ENCODE peak calls at places on chromosome 4, in six cellular contexts. M is ovary, P is brain microvascular endothelial cell, S is fibroblast of lung, A is AG04450, Y is foreskin fibroblast. E is an unnamed sample.

GRCh38 chr4:169070895-169071218 is 60.8 kb upstream of the CBR4 start:
- DNase-seq in P (no peak), M (no peak), A (no peak), S (no peak), Y (no peak), E (no peak)

GRCh38 chr4:145956288-145956890 is 17.8 kb upstream of the ZNF827 start:
- DNase-seq in A (no peak), M (no peak), S (peak; percentile 52), P (peak; percentile 41), Y (peak; percentile 64), E (no peak)

GRCh38 chr4:5988086-5988845 is 30.0 kb downstream of the C4orf50 start:
- DNase-seq in Y (no peak), A (no peak), S (no peak), M (no peak), P (no peak), E (no peak)

GRCh38 chr4:128060130-128060619 is 937 bp upstream of the LARP1B start:
- DNase-seq in Y (peak; percentile 3), A (no peak), M (no peak), P (no peak), S (no peak), E (no peak)

GRCh38 chr4:2266181-2266580 is 4.3 kb upstream of the MXD4 start:
- DNase-seq in S (peak; percentile 54), A (no peak), P (no peak), Y (peak; percentile 87), M (peak; percentile 69), E (no peak)

GRCh38 chr4:183571350-183572076 is 66.7 kb downstream of the ING2 start:
- DNase-seq in Y (peak; percentile 59), S (peak; percentile 54), A (no peak), P (peak; percentile 42), M (peak; percentile 83), E (peak; percentile 18)

GRCh38 chr4:4574792-4575191 is 32.9 kb upstream of the STX18 start:
- DNase-seq in P (peak; percentile 84), S (peak; percentile 86), M (peak; percentile 74), A (no peak), Y (peak; percentile 75), E (peak; percentile 78)

GRCh38 chr4:1084796-1085403 is 28.5 kb downstream of the RNF212 start:
- DNase-seq in Y (peak; percentile 40), M (no peak), A (no peak), P (no peak), S (no peak), E (no peak)

GRCh38 chr4:52660643-52661042 is 1.5 kb upstream of the USP46 start:
- DNase-seq in M (no peak), S (no peak), A (no peak), P (no peak), Y (no peak), E (no peak)

GRCh38 chr4:169621754-169622481 is 1.5 kb downstream of the CLCN3 start:
- DNase-seq in Y (peak; percentile 47), P (peak; percentile 66), M (no peak), A (peak; percentile 77), S (peak; percentile 91), E (no peak)

GRCh38 chr4:41200486-41201017 is 13.8 kb downstream of the APBB2 start:
- DNase-seq in P (no peak), A (no peak), M (no peak), Y (no peak), S (no peak), E (no peak)

GRCh38 chr4:5753766-5754528 is 42.9 kb downstream of the EVC start:
- DNase-seq in P (peak; percentile 94), A (peak; percentile 76), S (peak; percentile 87), M (no peak), Y (peak; percentile 96), E (peak; percentile 69)

GRCh38 chr4:65983062-65983461 is 312.8 kb upstream of the EPHA5 start:
- DNase-seq in P (peak; percentile 84), Y (no peak), S (no peak), A (no peak), M (no peak), E (peak; percentile 28)

GRCh38 chr4:67615119-67615518 is 56.6 kb downstream of the STAP1 start:
- DNase-seq in Y (no peak), S (no peak), M (no peak), A (no peak), P (no peak), E (no peak)

GRCh38 chr4:81061340-81061730 is 30.8 kb downstream of the BMP3 start:
- DNase-seq in P (no peak), S (no peak), A (no peak), Y (no peak), M (no peak), E (no peak)

GRCh38 chr4:30828290-30828926 is 108.2 kb downstream of the PCDH7 start:
- DNase-seq in Y (no peak), S (no peak), P (no peak), A (no peak), M (no peak), E (no peak)

GRCh38 chr4:4994312-4995097 is 24.8 kb downstream of the CYTL1 start:
- DNase-seq in A (no peak), Y (no peak), S (no peak), P (no peak), M (no peak), E (no peak)

GRCh38 chr4:24863799-24864198 is 49.0 kb downstream of the CCDC149 start:
- DNase-seq in S (no peak), P (no peak), A (no peak), M (no peak), Y (no peak), E (no peak)

GRCh38 chr4:95539056-95539455 is 9.7 kb downstream of the UNC5C start:
- DNase-seq in P (no peak), S (no peak), M (no peak), Y (no peak), A (no peak), E (no peak)

GRCh38 chr4:95541094-95541493 is 7.7 kb downstream of the UNC5C start:
- DNase-seq in A (no peak), M (no peak), P (no peak), Y (no peak), S (no peak), E (no peak)

GRCh38 chr4:95537967-95538485 is 10.7 kb downstream of the UNC5C start:
- DNase-seq in A (no peak), S (no peak), M (no peak), P (no peak), Y (no peak), E (no peak)

GRCh38 chr4:95541889-95542607 is 6.7 kb downstream of the UNC5C start:
- DNase-seq in Y (no peak), P (no peak), S (no peak), A (no peak), M (no peak), E (no peak)

DNA sequence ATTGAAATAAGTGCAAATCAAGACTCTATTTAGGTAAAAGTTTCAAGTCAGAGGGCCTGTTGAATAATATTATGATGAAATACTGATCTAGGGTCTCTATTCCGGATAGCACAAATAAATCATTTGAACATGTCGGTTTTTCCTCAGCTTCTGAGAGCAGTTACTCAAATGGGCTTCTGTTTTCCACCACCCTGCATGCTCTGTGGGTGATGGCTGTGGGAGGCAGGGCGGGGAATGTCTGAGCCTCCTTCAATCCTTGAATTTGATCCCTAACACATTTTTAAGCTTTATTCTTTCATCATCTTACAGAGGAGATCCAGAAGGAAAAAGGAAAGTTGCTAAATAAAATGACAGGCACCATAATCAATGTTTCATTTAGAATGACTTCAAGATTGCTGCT is 8.5 kb downstream of the UNC5C start:
- DNase-seq in M (no peak), A (no peak), S (no peak), P (no peak), Y (no peak), E (no peak)
- H3K4me3 ChIP-seq in M (no peak overlapping the region), A (no peak overlapping the region), S (no peak overlapping the region), P (no peak overlapping the region), Y (no peak overlapping the region), E (no peak overlapping the region)

GRCh38 chr4:113311047-113311446 is 261.6 kb downstream of the ANK2 start:
- DNase-seq in M (no peak), Y (peak; percentile 31), P (no peak), S (no peak), A (no peak), E (no peak)
- H3K4me3 ChIP-seq in M (no peak overlapping the region), Y (no peak overlapping the region), P (no peak overlapping the region), S (no peak overlapping the region), A (no peak overlapping the region), E (no peak overlapping the region)

GRCh38 chr4:15868816-15869413 is 69.6 kb downstream of the FGFBP1 start:
- DNase-seq in P (no peak), M (no peak), Y (no peak), S (no peak), A (no peak), E (no peak)
- H3K4me3 ChIP-seq in P (no peak overlapping the region), M (no peak overlapping the region), Y (no peak overlapping the region), S (no peak overlapping the region), A (no peak overlapping the region), E (no peak overlapping the region)

GRCh38 chr4:121822047-121822446 is 1.6 kb downstream of the CCNA2 start:
- DNase-seq in A (no peak), M (no peak), P (no peak), Y (no peak), S (no peak), E (no peak)
- H3K4me3 ChIP-seq in A (peak overlapping the region; percentile 83), M (no peak overlapping the region), P (peak overlapping the region; percentile 87), Y (peak overlapping the region; percentile 81), S (peak overlapping the region; percentile 83), E (peak overlapping the region; percentile 76)

GRCh38 chr4:176125063-176125462 is 59.4 kb downstream of the WDR17 start:
- DNase-seq in Y (no peak), S (no peak), P (no peak), M (no peak), A (no peak), E (no peak)
- H3K4me3 ChIP-seq in Y (no peak overlapping the region), S (no peak overlapping the region), P (no peak overlapping the region), M (no peak overlapping the region), A (no peak overlapping the region), E (no peak overlapping the region)

GRCh38 chr4:78512357-78512920 is 39.1 kb upstream of the ANXA3 start:
- DNase-seq in P (no peak), S (no peak), M (no peak), Y (peak; percentile 63), A (no peak), E (no peak)

GRCh38 chr4:78513411-78513975 is 38.1 kb upstream of the ANXA3 start:
- DNase-seq in S (no peak), A (no peak), Y (no peak), M (no peak), P (no peak), E (no peak)

GRCh38 chr4:78509030-78509429 is 42.5 kb upstream of the ANXA3 start:
- DNase-seq in M (no peak), Y (no peak), A (no peak), S (no peak), P (no peak), E (no peak)

GRCh38 chr4:78510108-78510507 is 41.5 kb upstream of the ANXA3 start:
- DNase-seq in A (no peak), M (no peak), S (no peak), Y (no peak), P (no peak), E (no peak)

GRCh38 chr4:78510681-78511080 is 40.9 kb upstream of the ANXA3 start:
- DNase-seq in M (no peak), S (no peak), Y (no peak), A (no peak), P (no peak), E (no peak)
- H3K4me3 ChIP-seq in M (no peak overlapping the region), S (no peak overlapping the region), Y (no peak overlapping the region), A (no peak overlapping the region), P (no peak overlapping the region), E (no peak overlapping the region)

DNA sequence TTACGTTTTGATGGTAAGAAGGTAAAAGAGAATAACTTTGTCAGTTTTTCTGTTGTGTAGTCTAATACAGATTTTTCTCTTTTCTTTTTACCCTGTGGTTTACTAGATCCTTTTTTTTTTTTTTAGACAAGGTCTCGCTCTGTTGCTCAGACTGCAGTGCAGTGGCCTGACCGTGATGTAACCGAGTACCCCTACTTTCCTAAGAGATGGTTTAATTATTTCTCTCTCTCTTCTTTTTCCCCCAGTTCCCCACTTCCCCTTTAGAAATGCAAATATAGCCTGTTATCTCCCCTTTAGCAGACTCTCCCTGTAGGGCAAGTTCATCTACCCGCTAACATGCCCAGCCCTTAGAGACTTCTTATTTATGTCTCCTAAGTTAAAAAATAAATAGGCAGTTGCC is 4.4 kb downstream of the SNX25 start:
- DNase-seq in A (no peak), P (no peak), Y (no peak), S (no peak), M (no peak), E (no peak)
- H3K4me3 ChIP-seq in A (no peak overlapping the region), P (no peak overlapping the region), Y (no peak overlapping the region), S (no peak overlapping the region), M (no peak overlapping the region), E (no peak overlapping the region)

E was measured in skeletal muscle cell.